ENCODE peak calls at places on chromosomes 16 and 17, in four cellular contexts. One of them, this sample, is unnamed.
A peak's percentile ranks its signal among the peaks of the same experiment; 100 is the strongest.

GRCh38 chr17:1329745-1330343 is 50.4 kb downstream of the TRARG1 start:
- DNase-seq in GOT3: no peak
- DNase-seq in NCI-H2171 treated with DMSO at 0.1 percent for 48 hours: no peak
- DNase-seq in mesenteric fat pad: peak; percentile 68
- DNase-seq in this sample: no peak

GRCh38 chr16:86363057-86363490 is 147.3 kb upstream of the FOXF1 start:
- DNase-seq in GOT3: peak; percentile 39
- DNase-seq in NCI-H2171 treated with DMSO at 0.1 percent for 48 hours: no peak
- DNase-seq in mesenteric fat pad: no peak
- DNase-seq in this sample: no peak

GRCh38 chr16:24538756-24539294 is 541 bp upstream of the RBBP6 start:
- DNase-seq in GOT3: no peak
- DNase-seq in NCI-H2171 treated with DMSO at 0.1 percent for 48 hours: peak; percentile 94
- DNase-seq in mesenteric fat pad: no peak
- DNase-seq in this sample: no peak

GRCh38 chr17:80168371-80168770 is 1.5 kb upstream of the CARD14 start:
- DNase-seq in GOT3: no peak
- DNase-seq in NCI-H2171 treated with DMSO at 0.1 percent for 48 hours: no peak
- DNase-seq in mesenteric fat pad: no peak
- DNase-seq in this sample: no peak

GRCh38 chr17:76176701-76177574 is 35.9 kb upstream of the FOXJ1 start:
- DNase-seq in GOT3: no peak
- DNase-seq in NCI-H2171 treated with DMSO at 0.1 percent for 48 hours: no peak
- DNase-seq in mesenteric fat pad: no peak
- DNase-seq in this sample: no peak

GRCh38 chr16:65809627-65810026 is 556.9 kb upstream of the CDH5 start:
- DNase-seq in GOT3: no peak
- DNase-seq in NCI-H2171 treated with DMSO at 0.1 percent for 48 hours: no peak
- DNase-seq in mesenteric fat pad: no peak
- DNase-seq in this sample: no peak

GRCh38 chr17:42547698-42548069 is 5.0 kb upstream of the HSD17B1 start:
- DNase-seq in GOT3: no peak
- DNase-seq in NCI-H2171 treated with DMSO at 0.1 percent for 48 hours: no peak
- DNase-seq in mesenteric fat pad: no peak
- DNase-seq in this sample: no peak

GRCh38 chr16:85164838-85165516 is 52.7 kb upstream of the CIBAR2 start:
- DNase-seq in GOT3: no peak
- DNase-seq in NCI-H2171 treated with DMSO at 0.1 percent for 48 hours: no peak
- DNase-seq in mesenteric fat pad: no peak
- DNase-seq in this sample: no peak

GRCh38 chr16:81553814-81554675 is 109.4 kb downstream of the CMIP start:
- DNase-seq in GOT3: no peak
- DNase-seq in NCI-H2171 treated with DMSO at 0.1 percent for 48 hours: peak; percentile 29
- DNase-seq in mesenteric fat pad: no peak
- DNase-seq in this sample: no peak

GRCh38 chr16:31148281-31148728 is 1.6 kb downstream of the PRSS36 start:
- DNase-seq in GOT3: no peak
- DNase-seq in NCI-H2171 treated with DMSO at 0.1 percent for 48 hours: no peak
- DNase-seq in mesenteric fat pad: no peak
- DNase-seq in this sample: no peak

GRCh38 chr17:28290703-28291102 is 28.3 kb upstream of the TMEM97 start:
- DNase-seq in GOT3: no peak
- DNase-seq in NCI-H2171 treated with DMSO at 0.1 percent for 48 hours: no peak
- DNase-seq in mesenteric fat pad: no peak
- DNase-seq in this sample: no peak

GRCh38 chr16:68401871-68402747 is 46.2 kb downstream of the SMPD3 start:
- DNase-seq in GOT3: no peak
- DNase-seq in NCI-H2171 treated with DMSO at 0.1 percent for 48 hours: no peak
- DNase-seq in mesenteric fat pad: no peak
- DNase-seq in this sample: no peak

GRCh38 chr17:2598166-2598565 is 4.7 kb downstream of the PAFAH1B1 start:
- DNase-seq in GOT3: no peak
- DNase-seq in NCI-H2171 treated with DMSO at 0.1 percent for 48 hours: no peak
- DNase-seq in mesenteric fat pad: no peak
- DNase-seq in this sample: no peak

GRCh38 chr17:19762515-19762961 is 14.4 kb upstream of the ALDH3A1 start:
- DNase-seq in GOT3: no peak
- DNase-seq in NCI-H2171 treated with DMSO at 0.1 percent for 48 hours: peak; percentile 32
- DNase-seq in mesenteric fat pad: no peak
- DNase-seq in this sample: peak; percentile 36

GRCh38 chr16:67667434-67667816 is 811 bp downstream of the C16orf86 start:
- DNase-seq in GOT3: no peak
- DNase-seq in NCI-H2171 treated with DMSO at 0.1 percent for 48 hours: peak; percentile 50
- DNase-seq in mesenteric fat pad: no peak
- DNase-seq in this sample: no peak

GRCh38 chr17:12647023-12647422 is 18.7 kb upstream of the MYOCD start:
- DNase-seq in GOT3: no peak
- DNase-seq in NCI-H2171 treated with DMSO at 0.1 percent for 48 hours: no peak
- DNase-seq in mesenteric fat pad: no peak
- DNase-seq in this sample: no peak

GRCh38 chr17:65557349-65558310 is 3.8 kb downstream of the AXIN2 start:
- DNase-seq in GOT3: no peak
- DNase-seq in NCI-H2171 treated with DMSO at 0.1 percent for 48 hours: no peak
- DNase-seq in mesenteric fat pad: no peak
- DNase-seq in this sample: no peak

GRCh38 chr17:45703806-45704205 is 80.3 kb upstream of the CRHR1 start:
- DNase-seq in GOT3: no peak
- DNase-seq in NCI-H2171 treated with DMSO at 0.1 percent for 48 hours: no peak
- DNase-seq in mesenteric fat pad: no peak
- DNase-seq in this sample: no peak

GRCh38 chr17:80363518-80364090 is 51.4 kb upstream of the ENDOV start:
- DNase-seq in GOT3: no peak
- DNase-seq in NCI-H2171 treated with DMSO at 0.1 percent for 48 hours: no peak
- DNase-seq in mesenteric fat pad: no peak
- DNase-seq in this sample: no peak

GRCh38 chr16:35734728-35735402 is 2275.5 kb downstream of the TP53TG3F start:
- DNase-seq in GOT3: no peak
- DNase-seq in NCI-H2171 treated with DMSO at 0.1 percent for 48 hours: no peak
- DNase-seq in mesenteric fat pad: no peak
- DNase-seq in this sample: no peak

GRCh38 chr16:31429314-31429713 is 1.2 kb upstream of the COX6A2 start:
- DNase-seq in GOT3: no peak
- DNase-seq in NCI-H2171 treated with DMSO at 0.1 percent for 48 hours: no peak
- DNase-seq in mesenteric fat pad: no peak
- DNase-seq in this sample: no peak

GRCh38 chr17:7755095-7755890 is 37.7 kb downstream of the DNAH2 start:
- DNase-seq in GOT3: no peak
- DNase-seq in NCI-H2171 treated with DMSO at 0.1 percent for 48 hours: no peak
- DNase-seq in mesenteric fat pad: no peak
- DNase-seq in this sample: no peak

GRCh38 chr16:87715658-87716057 is 50.1 kb downstream of the KLHDC4 start:
- DNase-seq in GOT3: no peak
- DNase-seq in NCI-H2171 treated with DMSO at 0.1 percent for 48 hours: no peak
- DNase-seq in mesenteric fat pad: no peak
- DNase-seq in this sample: no peak

GRCh38 chr16:89004209-89004831 is 27.3 kb upstream of the CBFA2T3 start:
- DNase-seq in GOT3: no peak
- DNase-seq in NCI-H2171 treated with DMSO at 0.1 percent for 48 hours: no peak
- DNase-seq in mesenteric fat pad: no peak
- DNase-seq in this sample: no peak

GRCh38 chr17:8304181-8304910 is 5.7 kb upstream of the ARHGEF15 start:
- DNase-seq in GOT3: no peak
- DNase-seq in NCI-H2171 treated with DMSO at 0.1 percent for 48 hours: no peak
- DNase-seq in mesenteric fat pad: no peak
- DNase-seq in this sample: no peak

GRCh38 chr17:49230636-49231562 is at the start of gene PHOSPHO1:
- DNase-seq in GOT3: peak; percentile 45
- DNase-seq in NCI-H2171 treated with DMSO at 0.1 percent for 48 hours: peak; percentile 80
- DNase-seq in mesenteric fat pad: peak; percentile 96
- DNase-seq in this sample: no peak

GRCh38 chr16:2988590-2989099 is 8.4 kb upstream of the PKMYT1 start:
- DNase-seq in GOT3: no peak
- DNase-seq in NCI-H2171 treated with DMSO at 0.1 percent for 48 hours: peak; percentile 29
- DNase-seq in mesenteric fat pad: no peak
- DNase-seq in this sample: no peak

GRCh38 chr17:40090234-40091111 is 9.9 kb downstream of the NR1D1 start:
- DNase-seq in GOT3: no peak
- DNase-seq in NCI-H2171 treated with DMSO at 0.1 percent for 48 hours: no peak
- DNase-seq in mesenteric fat pad: no peak
- DNase-seq in this sample: no peak

GRCh38 chr16:27828671-27829070 is 234.8 kb downstream of the GSG1L start:
- DNase-seq in GOT3: no peak
- DNase-seq in NCI-H2171 treated with DMSO at 0.1 percent for 48 hours: no peak
- DNase-seq in mesenteric fat pad: peak; percentile 59
- DNase-seq in this sample: no peak

GRCh38 chr16:86640265-86640843 is 62.0 kb downstream of the FOXL1 start:
- DNase-seq in GOT3: no peak
- DNase-seq in NCI-H2171 treated with DMSO at 0.1 percent for 48 hours: no peak
- DNase-seq in mesenteric fat pad: no peak
- DNase-seq in this sample: no peak

GRCh38 chr16:77919761-77920415 is 102.5 kb upstream of the CLEC3A start:
- DNase-seq in GOT3: no peak
- DNase-seq in NCI-H2171 treated with DMSO at 0.1 percent for 48 hours: no peak
- DNase-seq in mesenteric fat pad: no peak
- DNase-seq in this sample: no peak

GRCh38 chr17:73293480-73293911 is 18.3 kb downstream of the CDC42EP4 start:
- DNase-seq in GOT3: no peak
- DNase-seq in NCI-H2171 treated with DMSO at 0.1 percent for 48 hours: no peak
- DNase-seq in mesenteric fat pad: no peak
- DNase-seq in this sample: peak; percentile 65

GRCh38 chr17:47238321-47239010 is 15.2 kb upstream of the ITGB3 start:
- DNase-seq in GOT3: no peak
- DNase-seq in NCI-H2171 treated with DMSO at 0.1 percent for 48 hours: no peak
- DNase-seq in mesenteric fat pad: no peak
- DNase-seq in this sample: no peak

This sample was measured in thoracic aorta.